ENCODE peak calls at places on chromosomes 5 and 9, in six cellular contexts. Z, J, R, T, M and U are unnamed samples.

GRCh38 chr5:14405706-14406553 is 175.7 kb upstream of the OTULINL start:
- DNase-seq in Z (no peak), J (no peak), R (no peak), T (no peak), M (no peak), U (no peak)

GRCh38 chr5:157324237-157324636 is 58.3 kb downstream of the CYFIP2 start:
- DNase-seq in Z (no peak), J (no peak), R (no peak), T (no peak), M (no peak), U (no peak)

GRCh38 chr5:91072891-91073290 is 310.2 kb downstream of the ARRDC3 start:
- DNase-seq in Z (no peak), J (no peak), R (no peak), T (no peak), M (no peak), U (no peak)

GRCh38 chr9:73172811-73173210 is 21.1 kb downstream of the ANXA1 start:
- DNase-seq in Z (no peak), J (no peak), R (no peak), T (no peak), M (no peak), U (no peak)

GRCh38 chr5:154309361-154309725 is 118.8 kb downstream of the GALNT10 start:
- DNase-seq in Z (no peak), J (no peak), R (no peak), T (no peak), M (no peak), U (no peak)

GRCh38 chr5:151740958-151741373 is 17.5 kb downstream of the ATOX1 start:
- DNase-seq in Z (no peak), J (no peak), R (no peak), T (no peak), M (no peak), U (no peak)

GRCh38 chr9:106420511-106420944 is 442.4 kb upstream of the ZNF462 start:
- DNase-seq in Z (no peak), J (no peak), R (no peak), T (no peak), M (no peak), U (peak; percentile 8)

GRCh38 chr9:35559792-35560530 is 45.1 kb upstream of the TESK1 start:
- DNase-seq in Z (no peak), J (no peak), R (no peak), T (no peak), M (no peak), U (no peak)

GRCh38 chr5:107557051-107557658 is 113.6 kb downstream of the EFNA5 start:
- DNase-seq in Z (no peak), J (peak; percentile 24), R (no peak), T (no peak), M (no peak), U (no peak)

GRCh38 chr5:96189028-96189826 is 227.6 kb upstream of the ELL2 start:
- DNase-seq in Z (no peak), J (no peak), R (no peak), T (no peak), M (no peak), U (no peak)

GRCh38 chr5:39675676-39676075 is 250.9 kb upstream of the DAB2 start:
- DNase-seq in Z (no peak), J (no peak), R (no peak), T (no peak), M (no peak), U (no peak)

GRCh38 chr9:109817146-109817845 is 37.3 kb downstream of the PALM2AKAP2 start:
- DNase-seq in Z (no peak), J (no peak), R (no peak), T (no peak), M (no peak), U (no peak)

GRCh38 chr9:131276891-131277672 is 772 bp upstream of the FAM78A start:
- DNase-seq in Z (peak; percentile 30), J (no peak), R (no peak), T (no peak), M (no peak), U (no peak)

GRCh38 chr9:131277673-131278420 is 1.5 kb upstream of the FAM78A start:
- DNase-seq in Z (peak; percentile 93), J (peak; percentile 76), R (peak; percentile 80), T (no peak), M (peak; percentile 84), U (peak; percentile 85)

GRCh38 chr9:131279927-131280530 is 3.7 kb upstream of the FAM78A start:
- DNase-seq in Z (no peak), J (no peak), R (no peak), T (no peak), M (no peak), U (no peak)

GRCh38 chr9:131279196-131279926 is 3.1 kb upstream of the FAM78A start:
- DNase-seq in Z (no peak), J (no peak), R (no peak), T (no peak), M (no peak), U (no peak)

GRCh38 chr9:131278421-131279111 is 2.3 kb upstream of the FAM78A start:
- DNase-seq in Z (no peak), J (no peak), R (no peak), T (no peak), M (no peak), U (no peak)
- TF ChIP-seq POLR2A in Z (no peak), J (no peak), R (no peak), T (no peak), M (no peak), U (no peak)

GRCh38 chr9:116448463-116448862 is 238.6 kb upstream of the TRIM32 start:
- DNase-seq in Z (no peak), J (no peak), R (no peak), T (no peak), M (no peak), U (no peak)
- TF ChIP-seq POLR2A in Z (no peak), J (no peak), R (no peak), T (no peak), M (no peak), U (no peak)

GRCh38 chr9:83979812-83980394 is at the start of gene HNRNPK:
- DNase-seq in Z (peak; percentile 99), J (peak; percentile 99), R (peak; percentile 99), T (peak; percentile 76), M (peak; percentile 98), U (peak; percentile 94)
- TF ChIP-seq POLR2A in Z (peak; percentile 13), J (no peak), R (no peak), T (no peak), M (no peak), U (no peak)

GRCh38 chr9:94920439-94920951 is 194.0 kb downstream of the AOPEP start:
- DNase-seq in Z (peak; percentile 35), J (no peak), R (peak; percentile 86), T (no peak), M (peak; percentile 52), U (no peak)
- TF ChIP-seq POLR2A in Z (no peak), J (no peak), R (peak; percentile 25), T (no peak), M (no peak), U (no peak)

GRCh38 chr9:136799854-136800657 is 3.9 kb downstream of the CCDC183 start:
- DNase-seq in Z (peak; percentile 95), J (peak; percentile 96), R (peak; percentile 65), T (no peak), M (peak; percentile 86), U (peak; percentile 92)
- TF ChIP-seq POLR2A in Z (no peak), J (peak; percentile 38), R (no peak), T (no peak), M (no peak), U (no peak)

GRCh38 chr9:121896545-121896943 is 196.6 kb downstream of the TTLL11 start:
- DNase-seq in Z (no peak), J (no peak), R (no peak), T (no peak), M (no peak), U (no peak)
- TF ChIP-seq POLR2A in Z (no peak), J (no peak), R (no peak), T (no peak), M (no peak), U (no peak)

DNA sequence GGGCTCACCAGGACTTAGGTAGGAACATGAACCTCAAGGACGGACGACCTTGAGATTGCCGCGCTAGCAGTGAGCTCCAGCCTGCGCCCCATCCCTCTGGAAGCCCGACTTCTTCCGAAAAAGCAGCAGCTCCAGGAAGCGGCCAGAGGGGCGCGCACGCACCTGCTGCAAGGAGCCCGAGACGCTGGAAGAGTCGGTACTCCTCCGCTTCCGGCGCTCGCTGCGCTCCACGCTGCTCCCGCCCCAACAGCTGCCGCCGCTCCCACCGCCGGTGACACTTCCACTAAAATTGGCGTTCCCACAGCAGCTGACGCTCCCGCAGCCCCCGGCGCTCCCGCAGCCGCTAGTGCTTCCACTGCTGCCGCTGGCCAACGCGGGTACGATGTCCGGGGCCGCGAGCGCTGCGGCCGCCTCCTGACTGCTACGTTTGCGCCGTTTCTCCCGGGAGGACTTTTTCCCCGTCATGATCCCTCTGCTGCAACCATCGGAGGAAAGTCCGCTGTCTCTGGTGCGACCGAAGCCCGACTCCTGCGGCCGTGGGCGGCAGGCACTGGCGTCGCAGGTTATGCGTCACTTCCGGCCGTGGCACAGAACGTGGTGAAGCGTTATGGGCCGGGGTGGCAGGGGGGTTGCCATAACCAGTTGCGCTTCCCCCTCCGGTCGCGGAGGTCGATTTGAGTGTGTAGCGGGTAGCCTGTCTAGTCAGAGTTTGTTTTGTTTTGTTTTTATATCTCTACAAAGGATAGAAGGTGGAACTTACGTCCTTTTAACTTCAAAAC is at the start of gene CAAP1:
- DNase-seq in Z (peak; percentile 96), J (peak; percentile 94), R (peak; percentile 91), T (peak; percentile 81), M (peak; percentile 96), U (peak; percentile 77)
- TF ChIP-seq POLR2A in Z (no peak), J (peak; percentile 79), R (peak; percentile 52), T (peak; percentile 53), M (peak; percentile 91), U (peak; percentile 96)